ENCODE peak calls at places on chromosome 18, in six cellular contexts. J is IMR-90; V is activated CD8-positive, alpha-beta memory T cell treated with anti-CD3 and anti-CD28 coated beads for 24 hours; E is fibroblast of pulmonary artery; B is ascending aorta; Y is kidney. M is an unnamed sample.

GRCh38 chr18:73520229-73520628 is 627.4 kb downstream of the FBXO15 start:
- DNase-seq in E (peak; percentile 2), J (peak; percentile 19), B (no peak), Y (no peak), V (no peak), M (no peak)

GRCh38 chr18:56715121-56715520 is 64.0 kb downstream of the WDR7 start:
- DNase-seq in Y (no peak), V (no peak), B (no peak), E (peak; percentile 6), J (no peak), M (no peak)

GRCh38 chr18:45266023-45266422 is 349.3 kb upstream of the SLC14A2 start:
- DNase-seq in B (no peak), V (no peak), J (no peak), E (no peak), Y (no peak), M (no peak)

GRCh38 chr18:3541549-3542386 is 91.8 kb downstream of the TGIF1 start:
- DNase-seq in V (no peak), B (no peak), Y (no peak), E (no peak), J (no peak), M (no peak)

GRCh38 chr18:52747869-52748268 is 407.9 kb downstream of the DCC start:
- DNase-seq in E (no peak), J (no peak), V (no peak), Y (no peak), B (no peak), M (no peak)

GRCh38 chr18:46676162-46676830 is 19.3 kb upstream of the LOXHD1 start:
- DNase-seq in V (no peak), B (no peak), J (no peak), Y (no peak), E (no peak), M (no peak)

GRCh38 chr18:75158465-75159237 is 50.3 kb downstream of the PTGR3 start:
- DNase-seq in V (no peak), E (no peak), J (no peak), Y (no peak), B (no peak), M (no peak)

GRCh38 chr18:9614401-9615279 is at the start of gene PPP4R1:
- DNase-seq in B (peak; percentile 28), E (peak; percentile 57), J (peak; percentile 52), Y (peak; percentile 93), V (peak; percentile 88), M (peak; percentile 11)

GRCh38 chr18:57698571-57699276 is 77.1 kb upstream of the NARS1 start:
- DNase-seq in Y (no peak), V (no peak), B (no peak), E (peak; percentile 64), J (peak; percentile 74), M (no peak)

GRCh38 chr18:50659091-50660003 is 99.5 kb downstream of the MAPK4 start:
- DNase-seq in J (peak; percentile 5), E (peak; percentile 29), V (no peak), B (no peak), Y (no peak), M (no peak)

GRCh38 chr18:58451115-58451971 is 177.5 kb downstream of the ALPK2 start:
- DNase-seq in B (no peak), V (no peak), E (no peak), Y (no peak), J (no peak), M (no peak)

M was measured in NCI-H1092.